ENCODE peak calls at places on chromosomes 13 and 19, in six cellular contexts. X is heart right ventricle; L is body of pancreas; Y is thoracic aorta; C is CD8-positive, alpha-beta memory T cell; T is left ventricle myocardium inferior. I is an unnamed sample.

GRCh38 chr13:61728468-61728867 is 312.8 kb upstream of the PCDH20 start:
- DNase-seq in X (peak; percentile 10), T (no peak), C (no peak), L (no peak), Y (no peak), I (no peak)

GRCh38 chr19:17041994-17042393 is 15.4 kb upstream of the CPAMD8 start:
- DNase-seq in T (peak; percentile 53), X (peak; percentile 70), L (no peak), C (no peak), Y (no peak), I (no peak)

GRCh38 chr19:46841458-46842083 is 9.1 kb downstream of the AP2S1 start:
- DNase-seq in C (peak; percentile 37), T (peak; percentile 77), Y (peak; percentile 47), X (peak; percentile 78), L (no peak), I (peak; percentile 61)

GRCh38 chr13:106919638-106920037 is 351.7 kb upstream of the ARGLU1 start:
- DNase-seq in T (peak; percentile 63), C (no peak), L (no peak), Y (peak; percentile 2), X (peak; percentile 82), I (no peak)

GRCh38 chr19:19956431-19957075 is 55.8 kb downstream of the ZNF93 start:
- DNase-seq in X (no peak), Y (no peak), C (no peak), L (no peak), T (no peak), I (no peak)

GRCh38 chr19:36401475-36401874 is 17.0 kb downstream of the ZFP82 start:
- DNase-seq in L (no peak), X (no peak), Y (no peak), C (no peak), T (no peak), I (no peak)

GRCh38 chr13:51957377-51958216 is 53.7 kb downstream of the ATP7B start:
- DNase-seq in X (no peak), L (no peak), C (no peak), Y (no peak), T (no peak), I (no peak)

GRCh38 chr13:20165417-20166257 is 4.8 kb upstream of the GJA3 start:
- DNase-seq in C (no peak), L (no peak), X (no peak), Y (no peak), T (no peak), I (no peak)

GRCh38 chr19:9735986-9736385 is 32.6 kb downstream of the ZNF846 start:
- DNase-seq in C (no peak), L (no peak), T (no peak), Y (no peak), X (no peak), I (no peak)

GRCh38 chr13:51906581-51906980 is 44.8 kb downstream of the CCDC70 start:
- DNase-seq in Y (no peak), L (peak; percentile 14), X (no peak), T (peak; percentile 36), C (no peak), I (no peak)

GRCh38 chr13:111791131-111791530 is 275.8 kb upstream of the SOX1 start:
- DNase-seq in L (no peak), T (no peak), Y (no peak), C (no peak), X (no peak), I (no peak)

GRCh38 chr13:44272692-44273091 is 100.9 kb upstream of the SERP2 start:
- DNase-seq in C (no peak), X (no peak), Y (no peak), T (no peak), L (no peak), I (no peak)

GRCh38 chr13:53151692-53152421 is 123.2 kb downstream of the OLFM4 start:
- DNase-seq in X (peak; percentile 17), T (no peak), C (no peak), L (peak; percentile 64), Y (no peak), I (no peak)

GRCh38 chr13:47334173-47334572 is 437.3 kb upstream of the HTR2A start:
- DNase-seq in C (no peak), Y (no peak), X (no peak), T (no peak), L (no peak), I (no peak)

GRCh38 chr19:18514800-18515682 is 6.8 kb downstream of the ELL start:
- DNase-seq in C (peak; percentile 74), X (peak; percentile 65), L (peak; percentile 58), Y (no peak), T (peak; percentile 51), I (no peak)

GRCh38 chr19:6587093-6587820 is 3.7 kb downstream of the CD70 start:
- DNase-seq in C (no peak), T (no peak), Y (no peak), X (no peak), L (no peak), I (no peak)

GRCh38 chr13:67145950-67146349 is 84.2 kb downstream of the PCDH9 start:
- DNase-seq in L (no peak), C (no peak), T (no peak), X (no peak), Y (no peak), I (no peak)

GRCh38 chr19:30060872-30061556 is 119.0 kb downstream of the URI1 start:
- DNase-seq in X (no peak), L (no peak), C (no peak), Y (no peak), T (no peak), I (no peak)

GRCh38 chr19:10682397-10683063 is 18.7 kb upstream of the QTRT1 start:
- DNase-seq in T (no peak), C (no peak), L (no peak), X (no peak), Y (no peak), I (no peak)

GRCh38 chr19:47239152-47239551 is 8.2 kb upstream of the BBC3 start:
- DNase-seq in L (no peak), Y (no peak), T (no peak), X (no peak), C (no peak), I (no peak)

GRCh38 chr19:5086725-5087439 is 118.0 kb downstream of the KDM4B start:
- DNase-seq in L (no peak), Y (no peak), C (no peak), T (no peak), X (no peak), I (no peak)

GRCh38 chr13:36530050-36530789 is 97.9 kb downstream of the CCNA1 start:
- DNase-seq in Y (no peak), L (no peak), X (no peak), C (no peak), T (no peak), I (no peak)

GRCh38 chr19:38496603-38497487 is 63.4 kb downstream of the RYR1 start:
- DNase-seq in C (no peak), Y (no peak), T (no peak), L (no peak), X (peak; percentile 24), I (no peak)

GRCh38 chr19:4375620-4376228 is 24.6 kb downstream of the SH3GL1 start:
- DNase-seq in X (no peak), L (peak; percentile 44), C (no peak), Y (no peak), T (no peak), I (peak; percentile 62)

GRCh38 chr19:49879243-49879960 is 1.9 kb downstream of the TBC1D17 start:
- DNase-seq in Y (no peak), C (no peak), T (no peak), L (no peak), X (no peak), I (no peak)

GRCh38 chr13:95536629-95537241 is 15.8 kb upstream of the CLDN10 start:
- DNase-seq in T (no peak), X (no peak), Y (no peak), C (no peak), L (peak; percentile 67), I (no peak)
- H3K4me1 ChIP-seq in T (peaks cover 22% of the 10 kb centered on the region), X (peaks cover 7% of the 10 kb centered on the region), Y (peaks cover 2% of the 10 kb centered on the region), C (no peaks in the 10 kb centered on the region), L (peaks cover 66% of the 10 kb centered on the region), I (peaks cover 10% of the 10 kb centered on the region)

GRCh38 chr13:71727036-71727435 is 140.0 kb downstream of the DACH1 start:
- DNase-seq in T (no peak), L (no peak), X (no peak), C (no peak), Y (no peak), I (no peak)
- H3K4me1 ChIP-seq in T (peaks cover 7% of the 10 kb centered on the region), L (no peaks in the 10 kb centered on the region), X (no peaks in the 10 kb centered on the region), C (no peaks in the 10 kb centered on the region), Y (no peaks in the 10 kb centered on the region), I (no peaks in the 10 kb centered on the region)

GRCh38 chr19:8212212-8212611 is 3.0 kb downstream of the CERS4 start:
- DNase-seq in X (no peak), T (no peak), C (no peak), Y (no peak), L (no peak), I (no peak)

GRCh38 chr19:8214802-8215201 is 5.6 kb downstream of the CERS4 start:
- DNase-seq in T (no peak), C (no peak), L (no peak), Y (no peak), X (no peak), I (no peak)

GRCh38 chr19:8215783-8216182 is 6.6 kb downstream of the CERS4 start:
- DNase-seq in Y (no peak), C (no peak), X (no peak), T (no peak), L (no peak), I (no peak)

GRCh38 chr19:8212916-8213315 is 3.7 kb downstream of the CERS4 start:
- DNase-seq in L (no peak), T (no peak), X (no peak), Y (no peak), C (no peak), I (no peak)

DNA sequence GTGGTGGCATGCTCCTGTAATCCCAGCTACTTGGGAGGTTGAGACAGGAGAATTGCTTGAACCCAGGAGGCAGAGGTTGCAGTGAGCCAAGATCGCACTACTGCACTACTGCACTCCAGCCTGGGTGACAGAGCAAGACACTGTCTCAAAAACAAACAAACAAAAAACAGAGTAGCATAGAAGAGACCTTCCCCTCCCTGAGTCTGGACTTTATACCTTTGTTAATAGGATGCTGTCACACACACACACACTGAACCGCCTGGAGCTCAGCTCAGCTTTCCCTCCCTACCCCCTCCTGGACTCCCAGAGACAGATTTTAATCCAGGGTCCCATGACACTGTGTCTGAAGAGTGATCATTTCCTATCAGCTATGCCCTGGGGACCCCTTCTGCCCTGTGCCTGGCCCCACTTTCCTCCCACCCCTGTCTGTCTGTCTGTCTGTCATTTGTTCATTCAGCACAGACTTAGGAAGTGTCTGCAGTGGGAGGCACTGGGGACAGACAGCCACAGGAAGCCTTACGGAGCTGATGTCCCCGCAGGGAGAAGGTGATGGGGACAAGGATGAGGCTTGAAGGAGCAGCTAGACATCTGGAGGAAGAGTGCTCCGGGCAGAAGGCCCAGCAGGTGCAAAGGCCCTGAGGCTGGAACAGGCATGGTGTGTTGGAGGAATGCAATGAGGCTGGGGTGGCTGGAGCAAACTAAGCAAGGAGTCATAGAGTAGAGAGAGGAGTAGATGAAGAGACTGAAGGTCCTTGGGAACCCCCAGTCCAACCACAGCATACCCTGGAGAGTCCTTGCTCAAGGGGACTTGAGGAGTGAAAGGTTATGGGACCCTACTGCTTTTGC is 4.9 kb downstream of the CERS4 start:
- DNase-seq in X (no peak), Y (no peak), C (no peak), L (no peak), T (no peak), I (no peak)
- H3K4me1 ChIP-seq in X (peaks cover 12% of the 10 kb centered on the region), Y (no peaks in the 10 kb centered on the region), C (peaks cover 15% of the 10 kb centered on the region), L (peaks cover 48% of the 10 kb centered on the region), T (peaks cover 20% of the 10 kb centered on the region), I (no peaks in the 10 kb centered on the region)

DNA sequence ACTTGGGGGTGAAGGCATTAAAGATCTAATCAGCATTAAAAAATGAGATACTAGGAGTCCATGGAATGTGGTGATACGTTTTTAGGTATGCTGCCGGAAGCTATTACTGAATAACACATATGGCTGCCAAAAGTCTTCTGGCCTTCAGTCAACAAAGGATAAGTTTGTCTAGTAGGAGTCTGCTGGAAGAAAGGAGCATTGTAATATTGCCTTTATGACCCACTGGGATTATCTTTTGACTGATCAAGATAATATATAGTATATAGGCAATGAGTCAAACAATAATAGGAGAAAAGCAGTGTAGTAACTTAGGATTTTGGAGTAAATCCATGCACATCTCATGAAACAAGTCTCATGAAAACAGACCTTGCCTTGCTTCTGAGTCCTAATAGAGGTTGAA is 295.4 kb downstream of the SLITRK6 start:
- DNase-seq in L (no peak), C (no peak), X (no peak), Y (no peak), T (no peak), I (no peak)
- H3K4me1 ChIP-seq in L (peaks cover 3% of the 10 kb centered on the region), C (no peaks in the 10 kb centered on the region), X (no peaks in the 10 kb centered on the region), Y (peaks cover 1% of the 10 kb centered on the region), T (no peaks in the 10 kb centered on the region), I (no peaks in the 10 kb centered on the region)